ENCODE peak calls at places on chromosomes 2 and 18, in six cellular contexts. J is brain pericyte, P is RWPE1, L is GM12864, I is dorsolateral prefrontal cortex, D is NCI-H2081. B is an unnamed sample.

GRCh38 chr2:1584691-1585485 is 159.4 kb downstream of the PXDN start:
- DNase-seq in J (no peak), P (no peak), L (no peak), I (no peak), D (no peak), B (no peak)

GRCh38 chr2:68185541-68186164 is 28.0 kb downstream of the PNO1 start:
- DNase-seq in J (no peak), P (no peak), L (peak), I (no peak), D (peak), B (peak)

GRCh38 chr2:217666338-217666737 is 336.5 kb downstream of the TNS1 start:
- DNase-seq in J (no peak), P (no peak), L (no peak), I (no peak), D (no peak), B (no peak)

GRCh38 chr2:17083902-17084301 is 418.3 kb upstream of the CYRIA start:
- DNase-seq in J (no peak), P (no peak), L (no peak), I (no peak), D (peak), B (no peak)

GRCh38 chr2:62469114-62469513 is 36.9 kb downstream of the TMEM17 start:
- DNase-seq in J (no peak), P (no peak), L (no peak), I (no peak), D (no peak), B (no peak)

GRCh38 chr2:171728989-171729951 is 42.0 kb downstream of the DYNC1I2 start:
- DNase-seq in J (no peak), P (no peak), L (no peak), I (no peak), D (no peak), B (no peak)

GRCh38 chr2:147133273-147133901 is 711.4 kb upstream of the ACVR2A start:
- DNase-seq in J (no peak), P (no peak), L (no peak), I (no peak), D (peak), B (no peak)

GRCh38 chr2:71720596-71721361 is 267.4 kb downstream of the DYSF start:
- DNase-seq in J (no peak), P (no peak), L (no peak), I (no peak), D (no peak), B (no peak)

GRCh38 chr18:50429207-50429948 is 54.5 kb downstream of the SKA1 start:
- DNase-seq in J (no peak), P (peak), L (no peak), I (no peak), D (peak), B (no peak)

GRCh38 chr18:48325115-48325670 is 84.0 kb downstream of the ZBTB7C start:
- DNase-seq in J (no peak), P (no peak), L (no peak), I (no peak), D (no peak), B (no peak)